ENCODE peak calls at places on chromosomes 16 and 17, in five cellular contexts. One of them, this sample, is unnamed.
A peak's percentile ranks its signal among the peaks of the same experiment; 100 is the strongest.

GRCh38 chr17:40331743-40332641 is 23.0 kb downstream of the RARA start:
- DNase-seq in CD4-positive, CD25-positive, alpha-beta regulatory T cell: no peak
- DNase-seq in right atrium auricular region: peak; percentile 90
- DNase-seq in breast epithelium: peak; percentile 94
- DNase-seq in DND-41: no peak
- DNase-seq in this sample: no peak

GRCh38 chr16:57810197-57811024 is 8.1 kb upstream of the KIFC3 start:
- DNase-seq in DND-41: peak; percentile 93
- DNase-seq in breast epithelium: peak; percentile 67
- DNase-seq in right atrium auricular region: peak; percentile 94
- DNase-seq in CD4-positive, CD25-positive, alpha-beta regulatory T cell: peak; percentile 36
- DNase-seq in this sample: peak; percentile 78

GRCh38 chr16:80932725-80933124 is 74.0 kb downstream of the CMC2 start:
- DNase-seq in CD4-positive, CD25-positive, alpha-beta regulatory T cell: no peak
- DNase-seq in breast epithelium: no peak
- DNase-seq in DND-41: no peak
- DNase-seq in right atrium auricular region: peak; percentile 86
- DNase-seq in this sample: no peak

GRCh38 chr16:67734731-67735201 is 15.7 kb upstream of the GFOD2 start:
- DNase-seq in breast epithelium: no peak
- DNase-seq in DND-41: no peak
- DNase-seq in right atrium auricular region: no peak
- DNase-seq in CD4-positive, CD25-positive, alpha-beta regulatory T cell: no peak
- DNase-seq in this sample: no peak

GRCh38 chr16:56715128-56715527 is 14.8 kb upstream of the NUP93 start:
- DNase-seq in CD4-positive, CD25-positive, alpha-beta regulatory T cell: no peak
- DNase-seq in right atrium auricular region: no peak
- DNase-seq in DND-41: no peak
- DNase-seq in breast epithelium: no peak
- DNase-seq in this sample: no peak

GRCh38 chr17:48056879-48057278 is 8.7 kb downstream of the NFE2L1 start:
- DNase-seq in CD4-positive, CD25-positive, alpha-beta regulatory T cell: no peak
- DNase-seq in right atrium auricular region: no peak
- DNase-seq in breast epithelium: no peak
- DNase-seq in DND-41: no peak
- DNase-seq in this sample: no peak

GRCh38 chr16:88344411-88345030 is 38.2 kb upstream of the ZNF469 start:
- DNase-seq in breast epithelium: no peak
- DNase-seq in DND-41: no peak
- DNase-seq in right atrium auricular region: no peak
- DNase-seq in CD4-positive, CD25-positive, alpha-beta regulatory T cell: no peak
- DNase-seq in this sample: no peak

GRCh38 chr16:69906838-69907301 is 44.3 kb upstream of the CLEC18A start:
- DNase-seq in DND-41: no peak
- DNase-seq in right atrium auricular region: no peak
- DNase-seq in breast epithelium: no peak
- DNase-seq in CD4-positive, CD25-positive, alpha-beta regulatory T cell: no peak
- DNase-seq in this sample: no peak

GRCh38 chr17:56891751-56892150 is 22.1 kb downstream of the TRIM25 start:
- DNase-seq in right atrium auricular region: no peak
- DNase-seq in DND-41: no peak
- DNase-seq in breast epithelium: no peak
- DNase-seq in CD4-positive, CD25-positive, alpha-beta regulatory T cell: peak; percentile 33
- DNase-seq in this sample: peak; percentile 7

DNA sequence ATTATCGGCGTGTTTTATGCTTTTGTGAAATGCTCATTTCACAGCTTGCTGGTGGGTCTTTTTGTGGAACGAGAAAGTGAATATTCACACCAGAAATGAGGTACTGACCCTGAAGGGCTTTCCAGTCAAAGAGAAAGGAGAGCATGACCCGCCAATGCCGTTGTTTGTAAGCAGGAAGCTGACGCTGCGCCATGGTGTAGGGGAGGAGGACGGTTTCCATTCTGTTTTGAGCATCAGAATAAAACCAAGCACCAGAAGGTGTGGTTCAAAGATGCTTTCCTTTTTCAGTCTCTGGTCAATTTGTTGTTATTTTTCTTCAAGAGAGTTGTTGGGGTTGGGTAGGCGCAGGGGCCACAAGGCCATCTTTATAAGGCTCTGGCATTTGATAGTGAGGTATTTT is 669.3 kb downstream of the WWOX start:
- DNase-seq in breast epithelium: no peak
- DNase-seq in CD4-positive, CD25-positive, alpha-beta regulatory T cell: peak; percentile 4
- DNase-seq in right atrium auricular region: no peak
- DNase-seq in DND-41: no peak
- DNase-seq in this sample: peak; percentile 8
- H3K9me3 ChIP-seq in breast epithelium: no peaks in the 10 kb centered on the region
- H3K9me3 ChIP-seq in CD4-positive, CD25-positive, alpha-beta regulatory T cell: no peaks in the 10 kb centered on the region
- H3K9me3 ChIP-seq in right atrium auricular region: no peaks in the 10 kb centered on the region
- H3K9me3 ChIP-seq in DND-41: no peaks in the 10 kb centered on the region
- H3K9me3 ChIP-seq in this sample: no peaks in the 10 kb centered on the region

GRCh38 chr17:74639704-74640142 is 16.2 kb upstream of the CD300E start:
- DNase-seq in right atrium auricular region: no peak
- DNase-seq in CD4-positive, CD25-positive, alpha-beta regulatory T cell: no peak
- DNase-seq in breast epithelium: no peak
- DNase-seq in DND-41: no peak
- DNase-seq in this sample: no peak

GRCh38 chr17:74641224-74641948 is 17.8 kb upstream of the CD300E start:
- DNase-seq in DND-41: no peak
- DNase-seq in breast epithelium: no peak
- DNase-seq in CD4-positive, CD25-positive, alpha-beta regulatory T cell: no peak
- DNase-seq in right atrium auricular region: no peak
- DNase-seq in this sample: no peak

GRCh38 chr17:74637265-74637664 is 13.7 kb upstream of the CD300E start:
- DNase-seq in DND-41: no peak
- DNase-seq in right atrium auricular region: no peak
- DNase-seq in breast epithelium: no peak
- DNase-seq in CD4-positive, CD25-positive, alpha-beta regulatory T cell: no peak
- DNase-seq in this sample: no peak

GRCh38 chr17:74635418-74635817 is 11.9 kb upstream of the CD300E start:
- DNase-seq in breast epithelium: no peak
- DNase-seq in CD4-positive, CD25-positive, alpha-beta regulatory T cell: no peak
- DNase-seq in DND-41: no peak
- DNase-seq in right atrium auricular region: no peak
- DNase-seq in this sample: no peak

DNA sequence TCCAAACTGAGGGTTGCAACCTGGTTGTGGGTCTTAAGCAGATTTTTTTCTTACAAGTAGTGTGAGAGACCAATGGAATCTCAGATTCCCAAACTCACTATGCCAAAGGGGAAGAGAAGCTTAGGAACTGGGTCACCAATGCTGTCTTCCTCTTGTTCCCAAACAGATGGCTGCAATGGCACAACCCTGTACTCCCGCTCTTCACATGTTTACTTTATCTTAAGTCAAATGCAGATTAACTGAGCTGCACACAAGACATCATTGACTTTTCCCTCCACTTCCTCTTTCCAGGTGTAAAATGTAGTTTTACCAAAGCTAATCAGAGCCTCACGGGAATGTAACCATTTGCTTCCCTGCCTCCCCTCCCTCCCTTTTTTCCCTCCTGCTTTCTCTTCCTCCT is 14.4 kb upstream of the CD300E start:
- DNase-seq in breast epithelium: no peak
- DNase-seq in CD4-positive, CD25-positive, alpha-beta regulatory T cell: no peak
- DNase-seq in DND-41: no peak
- DNase-seq in right atrium auricular region: no peak
- DNase-seq in this sample: no peak
- H3K4me1 ChIP-seq in breast epithelium: no peaks in the 10 kb centered on the region
- H3K4me1 ChIP-seq in CD4-positive, CD25-positive, alpha-beta regulatory T cell: peaks cover 14% of the 10 kb centered on the region
- H3K4me1 ChIP-seq in DND-41: no peaks in the 10 kb centered on the region
- H3K4me1 ChIP-seq in right atrium auricular region: no peaks in the 10 kb centered on the region
- H3K4me1 ChIP-seq in this sample: peaks cover 11% of the 10 kb centered on the region

DNA sequence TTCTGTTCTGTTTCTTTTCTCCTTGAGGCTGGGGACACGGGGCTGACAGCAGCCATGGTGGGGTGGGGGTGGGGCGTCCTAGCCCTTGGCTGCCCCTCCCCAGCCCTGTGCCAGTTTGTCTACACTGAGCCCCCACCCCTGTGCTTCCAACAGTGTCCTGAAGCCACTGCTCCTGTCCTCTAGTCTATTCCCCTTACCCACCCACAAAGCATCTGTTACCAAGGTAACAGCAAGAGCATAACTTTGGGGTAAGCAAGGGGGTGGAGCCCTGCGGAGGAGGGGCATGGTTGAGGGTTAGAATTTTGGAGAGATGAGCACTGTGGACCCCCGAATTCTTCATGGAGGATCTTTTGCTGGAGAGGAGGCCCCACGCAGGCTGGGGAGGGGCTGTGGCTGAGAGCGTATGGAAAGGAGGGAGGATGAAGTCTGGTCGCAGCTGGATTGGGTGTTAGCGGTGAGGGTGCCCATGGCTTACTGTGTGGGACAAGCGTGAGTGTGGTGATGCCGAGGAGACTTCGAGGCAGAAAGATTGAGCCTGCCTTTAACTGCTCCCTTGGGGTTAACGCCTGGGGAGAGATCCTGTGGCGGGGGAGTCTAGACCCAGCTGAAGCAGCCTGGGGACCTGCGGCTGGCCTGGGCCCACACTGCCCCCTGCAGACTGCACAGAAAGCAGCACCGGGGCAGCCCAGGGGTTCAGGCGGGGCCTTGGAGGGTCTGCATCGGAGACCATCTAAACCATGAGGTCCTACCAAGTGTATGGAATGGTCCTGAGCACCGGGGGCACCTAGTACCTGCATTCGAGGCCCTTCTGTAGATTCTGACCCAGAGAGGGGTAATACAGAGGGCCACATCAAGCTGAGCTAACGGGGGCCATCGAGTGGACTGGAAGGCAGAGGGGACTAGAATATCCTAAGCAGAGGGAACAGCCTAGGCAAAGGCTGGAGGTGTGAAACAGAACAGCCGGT is 6.1 kb upstream of the STAC2 start:
- DNase-seq in CD4-positive, CD25-positive, alpha-beta regulatory T cell: peak; percentile 55
- DNase-seq in DND-41: peak; percentile 85
- DNase-seq in right atrium auricular region: no peak
- DNase-seq in breast epithelium: no peak
- DNase-seq in this sample: peak; percentile 31
- H3K4me3 ChIP-seq in CD4-positive, CD25-positive, alpha-beta regulatory T cell: no peak overlapping the region
- H3K4me3 ChIP-seq in DND-41: no peak overlapping the region
- H3K4me3 ChIP-seq in right atrium auricular region: peak overlapping the region; percentile 8
- H3K4me3 ChIP-seq in breast epithelium: no peak overlapping the region
- H3K4me3 ChIP-seq in this sample: no peak overlapping the region

GRCh38 chr16:13697013-13697412 is 222.9 kb upstream of the ERCC4 start:
- DNase-seq in breast epithelium: no peak
- DNase-seq in right atrium auricular region: no peak
- DNase-seq in CD4-positive, CD25-positive, alpha-beta regulatory T cell: no peak
- DNase-seq in DND-41: no peak
- DNase-seq in this sample: no peak
- H3K9me3 ChIP-seq in breast epithelium: peaks cover 40% of the 10 kb centered on the region
- H3K9me3 ChIP-seq in right atrium auricular region: peaks cover 24% of the 10 kb centered on the region
- H3K9me3 ChIP-seq in CD4-positive, CD25-positive, alpha-beta regulatory T cell: peaks cover 10% of the 10 kb centered on the region
- H3K9me3 ChIP-seq in DND-41: peaks cover 7% of the 10 kb centered on the region
- H3K9me3 ChIP-seq in this sample: peaks cover 4% of the 10 kb centered on the region

GRCh38 chr17:58085039-58085715 is 2.0 kb downstream of the DYNLL2 start:
- DNase-seq in breast epithelium: no peak
- DNase-seq in right atrium auricular region: no peak
- DNase-seq in DND-41: no peak
- DNase-seq in CD4-positive, CD25-positive, alpha-beta regulatory T cell: no peak
- DNase-seq in this sample: no peak
- H3K4me1 ChIP-seq in breast epithelium: peaks cover 13% of the 10 kb centered on the region
- H3K4me1 ChIP-seq in right atrium auricular region: peaks cover 50% of the 10 kb centered on the region
- H3K4me1 ChIP-seq in DND-41: peaks cover 43% of the 10 kb centered on the region
- H3K4me1 ChIP-seq in CD4-positive, CD25-positive, alpha-beta regulatory T cell: peaks cover 34% of the 10 kb centered on the region
- H3K4me1 ChIP-seq in this sample: peaks cover 17% of the 10 kb centered on the region

GRCh38 chr16:49876716-49877129 is 20.8 kb upstream of the ZNF423 start:
- DNase-seq in breast epithelium: peak; percentile 59
- DNase-seq in CD4-positive, CD25-positive, alpha-beta regulatory T cell: no peak
- DNase-seq in DND-41: no peak
- DNase-seq in right atrium auricular region: peak; percentile 72
- DNase-seq in this sample: no peak

GRCh38 chr16:49881890-49882289 is 26.0 kb upstream of the ZNF423 start:
- DNase-seq in breast epithelium: no peak
- DNase-seq in DND-41: no peak
- DNase-seq in right atrium auricular region: no peak
- DNase-seq in CD4-positive, CD25-positive, alpha-beta regulatory T cell: no peak
- DNase-seq in this sample: no peak

GRCh38 chr16:49874613-49875237 is 18.8 kb upstream of the ZNF423 start:
- DNase-seq in right atrium auricular region: no peak
- DNase-seq in DND-41: no peak
- DNase-seq in CD4-positive, CD25-positive, alpha-beta regulatory T cell: no peak
- DNase-seq in breast epithelium: no peak
- DNase-seq in this sample: no peak

DNA sequence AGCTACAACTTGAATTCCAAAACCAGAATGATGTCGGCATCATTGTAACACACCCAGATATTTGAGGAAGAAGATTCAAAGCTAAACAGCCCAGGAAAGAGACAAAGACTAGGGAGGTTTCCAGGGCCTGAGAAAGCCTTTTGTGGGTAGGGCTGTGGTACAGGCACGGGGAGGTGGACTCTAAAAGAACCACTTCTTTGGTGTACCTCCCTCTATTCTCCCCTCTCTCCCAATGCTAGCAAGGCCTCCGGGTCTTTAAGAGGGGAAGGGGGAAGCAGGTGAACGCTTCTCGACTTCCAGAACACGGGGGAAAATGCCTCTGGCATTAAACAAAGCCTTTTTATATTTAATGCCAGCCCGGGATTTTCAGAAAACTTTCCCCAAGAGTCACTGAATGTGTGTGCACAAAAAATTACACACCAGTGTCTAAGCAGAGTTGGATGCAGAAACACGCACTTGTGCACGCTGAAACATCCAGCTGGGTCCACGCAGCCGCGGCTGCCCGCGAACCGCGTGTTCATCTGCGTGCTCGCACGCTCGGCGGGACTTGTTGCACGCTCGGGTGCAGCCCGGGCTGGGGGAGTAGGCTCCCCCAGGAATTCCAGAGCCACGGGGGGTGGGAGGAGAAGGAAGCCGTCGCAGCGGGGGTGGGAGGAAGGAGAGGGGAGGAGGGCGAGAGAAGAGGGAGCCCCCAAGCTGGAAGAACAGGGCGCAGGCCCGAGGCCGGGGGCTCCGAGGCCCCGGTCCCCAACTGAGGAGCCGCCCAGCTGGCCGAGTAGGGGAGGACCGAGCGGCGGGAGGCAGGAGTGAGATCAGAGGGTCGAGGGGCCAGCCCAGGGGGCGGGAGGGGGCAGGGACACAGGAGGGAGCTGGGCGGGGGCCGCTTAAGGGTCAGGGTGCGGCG is 20.2 kb upstream of the ZNF423 start:
- DNase-seq in DND-41: no peak
- DNase-seq in right atrium auricular region: no peak
- DNase-seq in breast epithelium: no peak
- DNase-seq in CD4-positive, CD25-positive, alpha-beta regulatory T cell: no peak
- DNase-seq in this sample: no peak
- H3K4me3 ChIP-seq in DND-41: no peak overlapping the region
- H3K4me3 ChIP-seq in right atrium auricular region: peak overlapping the region; percentile 53
- H3K4me3 ChIP-seq in breast epithelium: peak overlapping the region; percentile 27
- H3K4me3 ChIP-seq in CD4-positive, CD25-positive, alpha-beta regulatory T cell: no peak overlapping the region
- H3K4me3 ChIP-seq in this sample: no peak overlapping the region

This sample was measured in effector memory CD4-positive, alpha-beta T cell.